ENCODE peak calls at places on chromosomes 1 and 21, in six cellular contexts. R is uterus, X is body of pancreas, U is lower lobe of right lung, V is fibroblast of villous mesenchyme, O is foreskin fibroblast. K is an unnamed sample.

GRCh38 chr1:153395136-153395685 is 4.3 kb upstream of the S100A8 start:
- DNase-seq in R (no peak), X (no peak), U (no peak), V (no peak), O (peak), K (peak)

GRCh38 chr1:207021876-207022596 is 10.5 kb downstream of the C1orf116 start:
- DNase-seq in R (no peak), X (no peak), U (peak), V (no peak), O (no peak), K (no peak)

GRCh38 chr1:101077849-101078248 is 52.3 kb upstream of the DPH5 start:
- DNase-seq in R (no peak), X (no peak), U (no peak), V (no peak), O (no peak), K (no peak)

GRCh38 chr1:154429118-154429517 is 24.0 kb downstream of the IL6R start:
- DNase-seq in R (no peak), X (no peak), U (no peak), V (no peak), O (no peak), K (no peak)

GRCh38 chr1:115203287-115203686 is 114.0 kb upstream of the TSPAN2 start:
- DNase-seq in R (no peak), X (no peak), U (no peak), V (no peak), O (no peak), K (no peak)

GRCh38 chr1:210657806-210658205 is 329.1 kb downstream of the HHAT start:
- DNase-seq in R (no peak), X (no peak), U (no peak), V (no peak), O (no peak), K (no peak)

GRCh38 chr1:11376981-11377583 is 101.9 kb upstream of the DISP3 start:
- DNase-seq in R (no peak), X (no peak), U (no peak), V (no peak), O (no peak), K (no peak)

GRCh38 chr21:45590246-45590725 is 48.0 kb upstream of the SLC19A1 start:
- DNase-seq in R (peak), X (peak), U (peak), V (peak), O (peak), K (peak)

GRCh38 chr1:20426923-20427322 is 59.1 kb downstream of the CAMK2N1 start:
- DNase-seq in R (no peak), X (no peak), U (no peak), V (peak), O (peak), K (peak)

GRCh38 chr1:33914531-33914930 is 50.7 kb downstream of the HMGB4 start:
- DNase-seq in R (no peak), X (no peak), U (no peak), V (no peak), O (no peak), K (no peak)

GRCh38 chr1:206472454-206472853 is 2.2 kb downstream of the IKBKE start:
- DNase-seq in R (peak), X (no peak), U (peak), V (peak), O (peak), K (peak)

GRCh38 chr1:186323865-186324264 is 51.2 kb downstream of the TPR start:
- DNase-seq in R (no peak), X (no peak), U (no peak), V (no peak), O (no peak), K (no peak)

DNA sequence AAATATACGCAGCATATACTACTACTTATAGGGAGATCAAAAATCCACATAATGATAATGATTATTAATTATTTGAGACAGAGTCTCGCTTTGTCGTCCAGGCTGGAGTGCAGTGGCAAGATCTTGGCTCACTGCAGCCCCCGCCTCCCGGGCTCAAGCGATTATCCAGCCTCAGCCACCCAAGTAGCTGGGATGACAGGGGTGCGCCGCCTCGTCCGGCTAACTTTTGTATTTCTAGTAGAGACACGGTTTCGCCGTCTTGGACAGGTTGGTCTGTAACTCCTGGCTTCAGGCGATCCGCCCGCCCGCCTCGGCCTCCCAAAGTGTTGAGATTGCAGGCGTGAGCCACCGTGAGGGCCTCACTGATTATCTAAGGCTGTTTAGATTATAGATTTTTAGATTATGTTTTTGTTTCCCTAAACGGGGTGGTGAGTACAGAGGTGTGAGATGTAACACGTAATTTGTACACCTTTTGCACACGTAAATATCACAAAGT is 548 bp upstream of the SLC25A33 start:
- DNase-seq in R (peak), X (peak), U (peak), V (no peak), O (no peak), K (no peak)
- H3K4me3 ChIP-seq in R (no peak), X (no peak), U (peak), V (no peak), O (no peak), K (peak)

GRCh38 chr1:30048905-30049304 is 674.5 kb downstream of the MATN1 start:
- DNase-seq in R (no peak), X (no peak), U (no peak), V (no peak), O (no peak), K (no peak)
- TF ChIP-seq CTCF in R (no peak), X (no peak), U (no peak), V (no peak), O (no peak), K (no peak)

GRCh38 chr1:93716974-93717373 is 35.3 kb upstream of the BCAR3 start:
- DNase-seq in R (no peak), X (no peak), U (no peak), V (no peak), O (peak), K (no peak)
- H3K4me3 ChIP-seq in R (no peak), X (no peak), U (no peak), V (no peak), O (no peak), K (no peak)

GRCh38 chr1:164534863-164535590 is 24.0 kb upstream of the PBX1 start:
- DNase-seq in R (no peak), X (no peak), U (no peak), V (no peak), O (no peak), K (no peak)
- TF ChIP-seq CTCF in R (no peak), X (no peak), U (no peak), V (no peak), O (no peak), K (no peak)

DNA sequence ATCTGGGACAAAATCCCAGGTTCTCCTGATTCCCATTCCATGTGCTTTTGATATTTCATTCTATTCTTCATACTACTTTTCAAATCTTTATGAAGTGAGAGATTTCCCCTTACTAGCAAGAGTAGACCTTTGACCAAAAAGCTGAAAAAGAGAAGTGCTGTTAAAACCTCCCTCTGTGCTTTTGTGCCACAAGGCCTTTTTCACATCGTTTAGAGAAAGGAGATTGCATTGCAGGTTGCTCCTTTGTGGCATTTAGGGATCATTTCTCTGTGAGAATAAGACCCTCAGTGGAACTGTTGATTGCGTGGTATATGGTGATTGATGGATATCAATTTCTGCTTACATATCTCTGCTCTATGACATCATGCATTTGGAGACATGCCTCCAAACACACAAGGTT is 148.9 kb downstream of the TGFB2 start:
- DNase-seq in R (no peak), X (no peak), U (no peak), V (no peak), O (no peak), K (no peak)
- H3K4me3 ChIP-seq in R (no peak), X (no peak), U (no peak), V (no peak), O (no peak), K (no peak)

DNA sequence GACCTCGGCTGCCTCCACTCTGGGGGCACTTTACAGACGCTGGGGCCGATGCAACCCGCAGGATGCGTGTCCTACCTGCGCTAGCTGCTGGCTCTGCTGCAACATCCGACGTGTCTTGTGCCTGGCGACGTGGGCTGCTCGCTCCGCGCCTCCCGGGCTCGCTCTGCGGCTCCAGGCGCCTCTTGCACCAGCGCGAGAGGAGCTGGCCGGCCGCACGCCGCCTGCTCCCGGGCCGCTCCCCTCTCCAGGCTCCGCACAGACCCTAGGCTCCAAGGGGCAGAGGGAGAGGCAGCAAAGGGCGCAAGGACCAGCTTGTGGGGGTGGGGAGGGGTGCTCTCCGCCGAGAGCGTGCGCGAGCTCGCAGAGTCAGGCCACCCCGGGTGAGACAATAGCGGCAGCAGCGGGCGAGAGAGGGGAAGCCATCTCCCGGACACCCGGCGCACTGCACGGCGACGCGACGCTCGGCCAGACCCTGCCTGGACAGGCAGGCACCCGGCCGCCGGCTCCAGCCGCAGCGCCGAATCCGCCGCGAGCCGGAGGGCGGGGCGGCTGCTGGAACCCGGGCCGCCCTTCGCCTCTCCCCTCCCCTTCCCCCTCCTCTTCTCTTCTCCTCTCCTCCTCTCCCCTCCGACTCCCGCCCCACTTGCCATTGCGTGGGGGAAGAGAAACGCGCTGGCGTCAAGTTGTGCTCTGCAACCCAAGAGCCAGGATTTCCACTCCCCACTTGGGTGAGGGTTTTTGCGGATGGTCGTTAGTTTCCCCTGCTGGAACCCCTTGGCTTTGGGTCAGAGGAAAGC is at the start of gene PIK3C2B:
- DNase-seq in R (peak), X (peak), U (peak), V (peak), O (peak), K (peak)
- TF ChIP-seq CTCF in R (peak), X (peak), U (peak), V (peak), O (peak), K (peak)

DNA sequence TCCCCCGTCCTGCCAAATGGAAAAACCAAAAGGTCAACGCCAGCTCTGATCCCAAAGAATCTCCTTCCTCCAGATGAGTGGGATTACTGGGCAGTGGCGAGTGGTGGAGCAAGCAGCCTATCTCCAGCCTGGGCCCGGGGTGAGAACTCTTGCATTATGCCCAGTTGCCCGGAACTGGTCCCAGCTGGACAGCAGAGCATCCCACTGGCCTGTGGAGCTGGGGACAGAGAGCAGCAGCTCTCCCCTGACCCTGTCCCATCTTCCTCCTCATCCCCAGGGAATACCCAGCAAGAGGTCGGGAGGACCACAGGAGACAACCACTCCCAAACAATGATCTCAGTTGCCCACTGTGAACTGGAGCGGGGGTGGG is 130.5 kb downstream of the TMEM53 start:
- DNase-seq in R (no peak), X (no peak), U (no peak), V (no peak), O (no peak), K (no peak)
- H3K4me3 ChIP-seq in R (no peak), X (no peak), U (no peak), V (no peak), O (no peak), K (no peak)